ENCODE peak calls at places on chromosomes 3 and 15, in six cellular contexts. J, Z, R, X, U and B are unnamed samples.

GRCh38 chr15:84812842-84813241 is 4.3 kb upstream of the ALPK3 start:
- DNase-seq in U (no peak), J (peak; percentile 17), Z (no peak), R (no peak), X (no peak), B (no peak)

GRCh38 chr15:80445300-80446041 is 41.3 kb downstream of the ARNT2 start:
- DNase-seq in J (no peak), Z (no peak), U (no peak), X (no peak), R (no peak), B (no peak)

GRCh38 chr3:4772858-4773257 is 206.4 kb upstream of the BHLHE40 start:
- DNase-seq in U (no peak), Z (no peak), X (no peak), J (no peak), R (peak; percentile 48), B (no peak)

GRCh38 chr3:47847256-47847655 is 44.3 kb downstream of the DHX30 start:
- DNase-seq in U (no peak), X (no peak), J (no peak), Z (no peak), R (no peak), B (no peak)

GRCh38 chr3:72338082-72338941 is 509.9 kb downstream of the SHQ1 start:
- DNase-seq in Z (no peak), U (no peak), R (no peak), J (peak; percentile 78), X (no peak), B (no peak)

GRCh38 chr15:60871731-60872130 is 357.4 kb downstream of the RORA start:
- DNase-seq in X (no peak), Z (no peak), R (no peak), J (no peak), U (no peak), B (no peak)

GRCh38 chr15:92818658-92819311 is 81.3 kb upstream of the CHD2 start:
- DNase-seq in U (no peak), J (no peak), Z (no peak), X (no peak), R (no peak), B (no peak)

GRCh38 chr3:8610961-8611360 is 33.6 kb downstream of the SSUH2 start:
- DNase-seq in X (no peak), J (no peak), R (no peak), Z (no peak), U (no peak), B (no peak)

GRCh38 chr15:33089878-33090757 is 104.4 kb downstream of the FMN1 start:
- DNase-seq in J (no peak), X (no peak), R (no peak), Z (no peak), U (peak; percentile 77), B (peak; percentile 89)

GRCh38 chr3:196064006-196064405 is 17.9 kb downstream of the TFRC start:
- DNase-seq in U (no peak), X (no peak), R (no peak), J (no peak), Z (no peak), B (no peak)

GRCh38 chr15:80118956-80119355 is 33.8 kb upstream of the FAH start:
- DNase-seq in X (no peak), J (no peak), R (no peak), U (no peak), Z (no peak), B (no peak)

GRCh38 chr15:62740141-62741004 is 302.2 kb upstream of the TPM1 start:
- DNase-seq in U (no peak), J (no peak), R (no peak), X (no peak), Z (no peak), B (no peak)

GRCh38 chr3:107599755-107600122 is 77.0 kb downstream of the BBX start:
- DNase-seq in X (no peak), Z (no peak), J (no peak), R (no peak), U (peak; percentile 9), B (no peak)

GRCh38 chr3:188568750-188569149 is 414.8 kb downstream of the LPP start:
- DNase-seq in R (no peak), J (no peak), X (no peak), U (no peak), Z (no peak), B (no peak)

GRCh38 chr3:145550522-145550921 is 610.5 kb downstream of the PLOD2 start:
- DNase-seq in J (no peak), Z (no peak), U (no peak), X (no peak), R (no peak), B (no peak)

GRCh38 chr15:93040288-93041158 is 48.5 kb downstream of the RGMA start:
- DNase-seq in Z (no peak), J (no peak), X (no peak), R (no peak), U (no peak), B (peak; percentile 77)

GRCh38 chr3:117411991-117412390 is 702.4 kb downstream of the TUSC7 start:
- DNase-seq in Z (no peak), X (no peak), U (no peak), R (no peak), J (no peak), B (peak; percentile 66)

GRCh38 chr15:32700501-32701150 is 17.2 kb upstream of the GREM1 start:
- DNase-seq in J (no peak), R (peak; percentile 48), Z (no peak), X (no peak), U (no peak), B (no peak)

GRCh38 chr3:94294806-94295205 is 231.9 kb downstream of the NSUN3 start:
- DNase-seq in Z (no peak), X (no peak), U (no peak), R (no peak), J (no peak), B (no peak)

GRCh38 chr3:69370156-69370944 is 15.5 kb downstream of the FRMD4B start:
- DNase-seq in R (peak; percentile 35), J (no peak), X (no peak), U (peak; percentile 91), Z (no peak), B (peak; percentile 12)

GRCh38 chr3:79380581-79380980 is 387.2 kb downstream of the ROBO1 start:
- DNase-seq in J (no peak), U (no peak), X (no peak), R (no peak), Z (no peak), B (no peak)

GRCh38 chr3:158830391-158830790 is 28.5 kb downstream of the MFSD1 start:
- DNase-seq in Z (no peak), R (no peak), J (no peak), X (no peak), U (no peak), B (no peak)

GRCh38 chr15:31347067-31347975 is 20.7 kb downstream of the KLF13 start:
- DNase-seq in Z (no peak), J (peak; percentile 88), R (no peak), U (no peak), X (no peak), B (no peak)

GRCh38 chr15:78243491-78243941 is 9.2 kb upstream of the ACSBG1 start:
- DNase-seq in R (peak; percentile 52), J (no peak), X (no peak), Z (no peak), U (no peak), B (no peak)

GRCh38 chr3:134228461-134228860 is 22.2 kb downstream of the RYK start:
- DNase-seq in Z (no peak), R (no peak), J (no peak), U (no peak), X (no peak), B (no peak)

GRCh38 chr3:146577662-146578061 is 27.5 kb downstream of the PLSCR5 start:
- DNase-seq in U (peak; percentile 66), J (no peak), Z (peak; percentile 75), R (no peak), X (no peak), B (peak; percentile 74)

GRCh38 chr3:22439626-22440025 is 688.6 kb upstream of the ZNF385D start:
- DNase-seq in R (no peak), Z (no peak), U (no peak), X (no peak), J (no peak), B (no peak)